ENCODE peak calls at places on chromosome 10, in ten cellular contexts. A is sigmoid colon, T is Panc1, H is GM12891, M is suprapubic skin, W is GM23338, C is spleen, F is SK-N-SH, R is breast epithelium, B is transverse colon. X is an unnamed sample.

GRCh38 chr10:5547684-5547933 is 22.8 kb downstream of the CALML3 start:
- DNase-seq in A (no peak), T (no peak), H (no peak), M (no peak), W (no peak), C (peak), F (no peak), R (no peak), B (no peak), X (no peak)

GRCh38 chr10:52474265-52474664 is 160.2 kb downstream of the DKK1 start:
- DNase-seq in A (no peak), T (no peak), H (no peak), M (no peak), W (no peak), C (no peak), F (no peak), R (no peak), B (no peak), X (no peak)

GRCh38 chr10:133134411-133135115 is 25.5 kb upstream of the KNDC1 start:
- DNase-seq in A (no peak), T (no peak), H (no peak), M (peak), W (no peak), C (peak), F (peak), R (no peak), B (no peak), X (peak)

GRCh38 chr10:128808921-128809440 is 658.1 kb upstream of the MGMT start:
- DNase-seq in A (no peak), T (no peak), H (no peak), M (no peak), W (no peak), C (no peak), F (no peak), R (no peak), B (no peak), X (no peak)

GRCh38 chr10:52542891-52543290 is 228.8 kb downstream of the DKK1 start:
- DNase-seq in A (no peak), T (no peak), H (no peak), M (no peak), W (no peak), C (no peak), F (no peak), R (no peak), B (no peak), X (no peak)

GRCh38 chr10:14953452-14954000 is 370 bp downstream of the DCLRE1C start:
- DNase-seq in A (peak), T (no peak), H (peak), M (no peak), W (peak), C (peak), F (peak), R (peak), B (peak), X (no peak)

GRCh38 chr10:73650537-73651331 is 5.1 kb downstream of the SYNPO2L start:
- DNase-seq in A (no peak), T (no peak), H (no peak), M (no peak), W (no peak), C (no peak), F (no peak), R (no peak), B (no peak), X (no peak)

GRCh38 chr10:58672855-58673254 is 160.2 kb downstream of the BICC1 start:
- DNase-seq in A (no peak), T (no peak), H (no peak), M (no peak), W (no peak), C (no peak), F (no peak), R (no peak), B (no peak), X (no peak)

GRCh38 chr10:69819713-69820506 is 18.2 kb downstream of the COL13A1 start:
- DNase-seq in A (no peak), T (no peak), H (no peak), M (no peak), W (no peak), C (no peak), F (no peak), R (no peak), B (no peak), X (no peak)

GRCh38 chr10:2541176-2541575 is 526.2 kb upstream of the PFKP start:
- DNase-seq in A (no peak), T (no peak), H (no peak), M (no peak), W (no peak), C (no peak), F (no peak), R (no peak), B (no peak), X (no peak)

GRCh38 chr10:129963076-129963830 is 821 bp downstream of the EBF3 start:
- DNase-seq in A (peak), T (no peak), H (no peak), M (peak), W (peak), C (peak), F (peak), R (no peak), B (no peak), X (peak)

GRCh38 chr10:62632071-62632809 is 172.3 kb upstream of the ADO start:
- DNase-seq in A (no peak), T (no peak), H (no peak), M (no peak), W (no peak), C (peak), F (no peak), R (no peak), B (peak), X (no peak)

GRCh38 chr10:123250640-123251039 is 96.4 kb downstream of the BUB3 start:
- DNase-seq in A (no peak), T (no peak), H (no peak), M (no peak), W (no peak), C (no peak), F (no peak), R (no peak), B (no peak), X (no peak)

GRCh38 chr10:76066457-76066856 is 635.0 kb downstream of the LRMDA start:
- DNase-seq in A (no peak), T (no peak), H (no peak), M (no peak), W (no peak), C (no peak), F (peak), R (no peak), B (no peak), X (no peak)

GRCh38 chr10:75599875-75600648 is 168.6 kb downstream of the LRMDA start:
- DNase-seq in A (no peak), T (no peak), H (no peak), M (no peak), W (peak), C (no peak), F (no peak), R (no peak), B (no peak), X (no peak)

GRCh38 chr10:60810437-60811182 is 32.3 kb downstream of the CDK1 start:
- DNase-seq in A (no peak), T (no peak), H (no peak), M (no peak), W (no peak), C (no peak), F (no peak), R (no peak), B (no peak), X (no peak)

GRCh38 chr10:62373995-62374861 is at the start of gene ZNF365:
- DNase-seq in A (peak), T (no peak), H (peak), M (no peak), W (peak), C (peak), F (peak), R (no peak), B (no peak), X (no peak)

GRCh38 chr10:14556285-14556956 is 218.3 kb downstream of the FAM107B start:
- DNase-seq in A (no peak), T (no peak), H (no peak), M (no peak), W (peak), C (peak), F (no peak), R (no peak), B (peak), X (no peak)

GRCh38 chr10:29081971-29082699 is 206.7 kb upstream of the LYZL1 start:
- DNase-seq in A (no peak), T (no peak), H (no peak), M (no peak), W (no peak), C (no peak), F (peak), R (no peak), B (no peak), X (no peak)

GRCh38 chr10:133385214-133385613 is 6.2 kb downstream of the PAOX start:
- DNase-seq in A (no peak), T (no peak), H (no peak), M (no peak), W (no peak), C (peak), F (no peak), R (no peak), B (no peak), X (no peak)

GRCh38 chr10:71832967-71833366 is 18.1 kb downstream of the PSAP start:
- DNase-seq in A (no peak), T (no peak), H (no peak), M (no peak), W (no peak), C (no peak), F (no peak), R (no peak), B (no peak), X (no peak)

GRCh38 chr10:132910901-132911711 is 31.3 kb downstream of the CFAP46 start:
- DNase-seq in A (peak), T (no peak), H (no peak), M (no peak), W (no peak), C (peak), F (no peak), R (no peak), B (no peak), X (no peak)

GRCh38 chr10:43128958-43129706 is 9.1 kb upstream of the CSGALNACT2 start:
- DNase-seq in A (no peak), T (no peak), H (no peak), M (no peak), W (no peak), C (peak), F (peak), R (peak), B (peak), X (no peak)

GRCh38 chr10:2477154-2477553 is 590.2 kb upstream of the PFKP start:
- DNase-seq in A (no peak), T (no peak), H (no peak), M (no peak), W (peak), C (no peak), F (peak), R (no peak), B (no peak), X (no peak)

GRCh38 chr10:33098966-33099663 is 141.1 kb upstream of the ITGB1 start:
- DNase-seq in A (no peak), T (no peak), H (no peak), M (no peak), W (no peak), C (no peak), F (no peak), R (no peak), B (no peak), X (no peak)

GRCh38 chr10:15515207-15515606 is 144.1 kb upstream of the FAM171A1 start:
- DNase-seq in A (no peak), T (no peak), H (no peak), M (no peak), W (no peak), C (no peak), F (no peak), R (peak), B (peak), X (no peak)

GRCh38 chr10:132938472-132939329 is 3.7 kb downstream of the CFAP46 start:
- DNase-seq in A (no peak), T (no peak), H (no peak), M (no peak), W (peak), C (peak), F (peak), R (no peak), B (no peak), X (no peak)

GRCh38 chr10:125037145-125037544 is 95.2 kb downstream of the ZRANB1 start:
- DNase-seq in A (no peak), T (no peak), H (no peak), M (no peak), W (peak), C (no peak), F (no peak), R (peak), B (peak), X (no peak)

GRCh38 chr10:94194256-94194655 is 168.5 kb downstream of the NOC3L start:
- DNase-seq in A (no peak), T (no peak), H (no peak), M (no peak), W (no peak), C (no peak), F (no peak), R (no peak), B (no peak), X (no peak)

GRCh38 chr10:17013131-17013530 is 116.5 kb downstream of the CUBN start:
- DNase-seq in A (no peak), T (no peak), H (no peak), M (no peak), W (no peak), C (no peak), F (no peak), R (no peak), B (no peak), X (no peak)

GRCh38 chr10:127890935-127891334 is 1.8 kb downstream of the CLRN3 start:
- DNase-seq in A (no peak), T (no peak), H (no peak), M (no peak), W (no peak), C (no peak), F (no peak), R (no peak), B (no peak), X (no peak)

GRCh38 chr10:128900456-128900855 is 566.6 kb upstream of the MGMT start:
- DNase-seq in A (no peak), T (no peak), H (no peak), M (no peak), W (no peak), C (no peak), F (no peak), R (no peak), B (no peak), X (no peak)

GRCh38 chr10:129288940-129289468 is 178.0 kb upstream of the MGMT start:
- DNase-seq in A (no peak), T (no peak), H (no peak), M (no peak), W (no peak), C (no peak), F (no peak), R (no peak), B (no peak), X (no peak)

GRCh38 chr10:71999360-72000072 is 35.3 kb downstream of the CHST3 start:
- DNase-seq in A (peak), T (no peak), H (no peak), M (no peak), W (peak), C (peak), F (peak), R (no peak), B (peak), X (no peak)

GRCh38 chr10:70722820-70723424 is 50.6 kb downstream of the ADAMTS14 start:
- DNase-seq in A (no peak), T (peak), H (no peak), M (no peak), W (no peak), C (no peak), F (no peak), R (no peak), B (no peak), X (no peak)

GRCh38 chr10:122503886-122504285 is 42.5 kb downstream of the HTRA1 start:
- DNase-seq in A (no peak), T (no peak), H (no peak), M (no peak), W (no peak), C (no peak), F (no peak), R (no peak), B (no peak), X (no peak)

GRCh38 chr10:72056932-72057751 is 31.2 kb downstream of the SPOCK2 start:
- DNase-seq in A (no peak), T (no peak), H (no peak), M (no peak), W (no peak), C (peak), F (no peak), R (peak), B (no peak), X (no peak)

GRCh38 chr10:125171402-125172316 is 11.3 kb upstream of the CTBP2 start:
- DNase-seq in A (no peak), T (no peak), H (no peak), M (no peak), W (no peak), C (no peak), F (no peak), R (no peak), B (no peak), X (no peak)

DNA sequence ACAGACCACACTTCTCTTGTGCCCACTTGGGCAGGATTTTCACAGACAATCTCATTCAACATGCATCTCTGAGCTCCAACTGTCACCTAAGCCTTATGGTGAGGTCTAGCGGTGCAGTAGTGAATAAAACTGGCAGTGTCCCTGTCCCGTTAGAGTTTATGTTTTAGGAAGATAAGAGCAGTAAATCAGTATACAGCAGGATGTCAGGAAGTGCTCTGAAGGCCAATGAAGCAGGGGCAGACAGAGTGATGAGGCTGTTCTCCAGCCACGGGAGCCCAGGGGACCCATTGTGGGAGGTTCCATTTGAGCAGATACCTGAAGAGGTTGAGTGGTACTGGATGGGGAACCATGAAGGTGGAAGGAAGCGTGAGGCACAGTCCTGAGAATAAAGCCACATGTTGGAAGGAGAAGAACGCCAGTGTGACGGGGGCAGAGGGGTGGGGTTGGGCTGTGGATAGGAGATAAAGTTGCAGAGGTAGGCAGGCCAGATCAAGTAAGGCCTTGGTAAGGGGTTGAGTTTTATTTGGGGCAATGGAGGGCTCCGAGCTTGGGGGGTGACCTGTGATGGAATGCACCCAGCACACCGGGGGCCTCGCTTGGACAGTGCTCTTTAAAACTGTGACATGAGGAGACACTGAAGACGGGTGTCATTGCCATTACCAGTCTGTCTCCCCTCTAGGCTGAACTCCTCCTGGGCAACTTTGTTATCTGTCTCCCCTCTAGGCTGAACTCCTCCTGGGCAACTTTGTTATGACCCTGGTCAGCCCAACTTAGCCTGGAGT is 6.6 kb downstream of the GDF10 start:
- DNase-seq in A (no peak), T (no peak), H (no peak), M (no peak), W (no peak), C (no peak), F (no peak), R (no peak), B (no peak), X (no peak)
- TF ChIP-seq POLR2AphosphoS5 in A (no peak), T (no peak), H (no peak), M (no peak), W (no peak), C (no peak), F (no peak), R (no peak), B (no peak), X (no peak)

DNA sequence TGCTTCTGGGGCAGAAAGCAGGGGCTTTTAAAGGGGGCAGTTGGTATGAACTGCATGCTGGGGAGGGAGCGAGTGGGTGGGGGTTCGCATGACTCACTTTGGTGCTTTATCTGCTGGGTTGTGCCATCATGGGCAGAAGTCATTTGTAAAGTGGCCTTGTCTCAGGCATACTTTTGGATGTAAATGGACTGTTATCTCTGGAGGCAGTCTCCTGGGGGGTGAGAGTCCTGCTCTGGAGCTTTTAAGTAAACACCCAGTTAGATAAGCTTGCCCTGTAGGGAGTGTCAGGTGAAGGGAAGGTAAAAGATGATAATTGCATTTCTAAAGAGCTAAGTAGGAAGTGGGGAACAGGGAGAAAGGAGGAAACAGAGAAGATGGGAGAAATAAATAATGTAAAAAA is 1.6 kb upstream of the GSTO1 start:
- DNase-seq in A (no peak), T (no peak), H (no peak), M (no peak), W (no peak), C (no peak), F (no peak), R (no peak), B (no peak), X (no peak)
- TF ChIP-seq POLR2AphosphoS5 in A (no peak), T (no peak), H (no peak), M (no peak), W (no peak), C (no peak), F (no peak), R (no peak), B (no peak), X (no peak)

GRCh38 chr10:101031796-101032636 is 982 bp downstream of the SFXN3 start:
- DNase-seq in A (peak), T (no peak), H (no peak), M (peak), W (peak), C (peak), F (peak), R (peak), B (peak), X (no peak)
- TF ChIP-seq POLR2AphosphoS5 in A (peak), T (no peak), H (no peak), M (no peak), W (no peak), C (peak), F (peak), R (peak), B (peak), X (peak)

DNA sequence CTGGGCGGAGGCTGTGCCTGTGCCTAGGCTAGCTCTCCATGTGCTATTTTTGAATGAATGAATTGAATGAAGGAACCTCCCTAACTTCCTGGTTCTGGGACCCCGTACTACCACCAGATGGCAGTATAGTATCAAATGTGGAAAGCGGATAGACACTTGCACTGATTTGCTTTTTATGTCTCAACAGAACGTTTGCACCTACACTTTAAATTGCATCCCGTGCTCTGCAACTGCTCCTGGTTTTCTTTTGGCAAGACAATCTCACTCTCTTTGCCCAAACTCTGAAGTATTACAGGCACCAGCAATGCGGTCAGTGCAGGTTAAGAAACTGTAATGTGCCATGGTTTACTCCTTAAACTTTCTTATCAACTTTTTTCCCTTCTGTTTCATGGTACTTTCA is 6.5 kb downstream of the FZD8 start:
- DNase-seq in A (no peak), T (peak), H (peak), M (no peak), W (peak), C (no peak), F (peak), R (no peak), B (peak), X (no peak)
- TF ChIP-seq POLR2AphosphoS5 in A (peak), T (no peak), H (no peak), M (no peak), W (no peak), C (no peak), F (no peak), R (no peak), B (no peak), X (peak)

DNA sequence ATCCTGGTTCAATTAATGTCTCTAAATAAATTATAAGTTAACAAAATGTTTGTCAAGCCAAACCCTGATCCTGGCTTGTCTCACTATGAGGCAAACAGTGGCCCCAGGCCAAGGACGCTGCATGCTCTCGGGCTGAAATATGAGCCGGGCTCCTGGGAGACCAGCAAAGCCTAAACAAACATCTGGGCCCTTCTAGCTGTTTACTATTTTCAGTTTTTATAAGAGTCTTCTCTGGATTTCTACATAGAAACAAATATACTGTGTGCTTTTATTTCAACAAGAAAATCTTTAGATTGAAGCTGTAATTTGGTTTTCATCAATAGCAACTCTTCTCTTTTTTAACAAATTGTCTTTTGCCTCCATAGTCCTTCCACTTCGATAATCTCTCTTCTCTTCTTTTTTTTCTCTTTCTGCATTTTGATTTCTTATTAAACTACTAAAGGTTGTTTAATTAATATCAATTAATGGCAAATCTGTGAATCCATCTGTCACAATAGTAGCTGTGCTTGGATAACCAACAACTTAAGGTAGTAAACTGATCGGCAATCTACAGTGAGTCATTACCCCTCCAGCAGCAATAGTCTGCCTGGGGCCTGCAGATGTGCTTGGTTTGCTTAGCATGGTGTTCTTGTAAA is 83.3 kb upstream of the DNAJC1 start:
- DNase-seq in A (peak), T (peak), H (no peak), M (peak), W (peak), C (no peak), F (peak), R (peak), B (peak), X (no peak)
- TF ChIP-seq POLR2AphosphoS5 in A (peak), T (no peak), H (no peak), M (no peak), W (no peak), C (no peak), F (no peak), R (no peak), B (peak), X (no peak)